ENCODE peak calls at places on chromosome 17, in four cellular contexts. D is fibroblast of pulmonary artery, U is ascending aorta, N is GM20000. I is an unnamed sample.

GRCh38 chr17:62017912-62018311 is 47.2 kb downstream of the MED13 start:
- DNase-seq in D (peak; percentile 20), U (no peak), N (no peak), I (no peak)

GRCh38 chr17:21119945-21120249 is 6.9 kb upstream of the DHRS7B start:
- DNase-seq in D (no peak), U (no peak), N (no peak), I (no peak)

GRCh38 chr17:37828313-37829124 is 83.7 kb upstream of the HNF1B start:
- DNase-seq in D (peak; percentile 13), U (no peak), N (no peak), I (no peak)

GRCh38 chr17:18772471-18772870 is 8.5 kb upstream of the TVP23B start:
- DNase-seq in D (no peak), U (no peak), N (no peak), I (no peak)

GRCh38 chr17:80035937-80036714 is at the start of gene CCDC40:
- DNase-seq in D (peak; percentile 73), U (peak; percentile 90), N (peak; percentile 82), I (peak; percentile 87)

GRCh38 chr17:1961187-1961586 is 63.9 kb downstream of the RTN4RL1 start:
- DNase-seq in D (no peak), U (no peak), N (no peak), I (no peak)

GRCh38 chr17:19342611-19343255 is 19.8 kb downstream of the B9D1 start:
- DNase-seq in D (no peak), U (no peak), N (no peak), I (no peak)

GRCh38 chr17:78412403-78412802 is 34.0 kb downstream of the PGS1 start:
- DNase-seq in D (peak; percentile 36), U (no peak), N (no peak), I (no peak)

GRCh38 chr17:7781467-7781866 is 52.5 kb upstream of the KDM6B start:
- DNase-seq in D (no peak), U (no peak), N (peak; percentile 77), I (peak; percentile 77)

GRCh38 chr17:41322264-41322902 is 6.9 kb upstream of the KRTAP17-1 start:
- DNase-seq in D (peak; percentile 70), U (no peak), N (peak; percentile 54), I (peak; percentile 43)

GRCh38 chr17:27494192-27495091 is 38.2 kb downstream of the KSR1 start:
- DNase-seq in D (peak; percentile 55), U (peak; percentile 91), N (no peak), I (no peak)

GRCh38 chr17:6755281-6755680 is 565 bp upstream of the XAF1 start:
- DNase-seq in D (peak; percentile 74), U (peak; percentile 72), N (no peak), I (no peak)

GRCh38 chr17:15048933-15049539 is 216.1 kb downstream of the PMP22 start:
- DNase-seq in D (no peak), U (no peak), N (no peak), I (no peak)

GRCh38 chr17:71398706-71399620 is 721.9 kb upstream of the SOX9 start:
- DNase-seq in D (peak; percentile 6), U (no peak), N (no peak), I (no peak)

GRCh38 chr17:38547439-38547838 is 58.3 kb downstream of the SRCIN1 start:
- DNase-seq in D (no peak), U (no peak), N (no peak), I (no peak)

GRCh38 chr17:32899240-32900013 is 22.5 kb upstream of the MYO1D start:
- DNase-seq in D (no peak), U (no peak), N (no peak), I (no peak)

GRCh38 chr17:4450710-4451316 is 17.1 kb downstream of the SPNS3 start:
- DNase-seq in D (no peak), U (no peak), N (no peak), I (no peak)

GRCh38 chr17:47663997-47664941 is 14.6 kb downstream of the KPNB1 start:
- DNase-seq in D (peak; percentile 78), U (peak; percentile 73), N (peak; percentile 53), I (peak; percentile 61)

GRCh38 chr17:33871720-33872535 is 383.2 kb upstream of the CCL2 start:
- DNase-seq in D (no peak), U (no peak), N (no peak), I (no peak)

GRCh38 chr17:11705111-11705510 is 106.8 kb downstream of the DNAH9 start:
- DNase-seq in D (no peak), U (no peak), N (no peak), I (no peak)

GRCh38 chr17:78724544-78724943 is 57.5 kb downstream of the CYTH1 start:
- DNase-seq in D (no peak), U (no peak), N (no peak), I (no peak)

GRCh38 chr17:45086865-45087495 is 25.9 kb downstream of the NMT1 start:
- DNase-seq in D (no peak), U (no peak), N (no peak), I (no peak)

GRCh38 chr17:17146791-17147406 is 59.2 kb downstream of the PLD6 start:
- DNase-seq in D (no peak), U (no peak), N (no peak), I (no peak)

GRCh38 chr17:82677353-82677925 is 21.1 kb downstream of the RAB40B start:
- DNase-seq in D (no peak), U (no peak), N (no peak), I (no peak)

GRCh38 chr17:34318474-34318873 is 761 bp upstream of the CCL8 start:
- DNase-seq in D (no peak), U (no peak), N (no peak), I (no peak)

GRCh38 chr17:64653325-64653984 is 8.7 kb downstream of the SMURF2 start:
- DNase-seq in D (peak; percentile 50), U (no peak), N (no peak), I (no peak)

GRCh38 chr17:66755101-66755943 is 79.6 kb upstream of the CACNG5 start:
- DNase-seq in D (no peak), U (no peak), N (no peak), I (no peak)

GRCh38 chr17:64741924-64742670 is 80.0 kb upstream of the SMURF2 start:
- DNase-seq in D (peak; percentile 77), U (peak; percentile 80), N (no peak), I (no peak)

GRCh38 chr17:35374766-35375344 is 1.4 kb upstream of the SLFN11 start:
- DNase-seq in D (no peak), U (no peak), N (no peak), I (no peak)

GRCh38 chr17:15894913-15895658 is 49.8 kb upstream of the ADORA2B start:
- DNase-seq in D (no peak), U (no peak), N (no peak), I (no peak)

GRCh38 chr17:36183001-36183810 is 6.8 kb upstream of the TBC1D3B start:
- DNase-seq in D (peak; percentile 52), U (no peak), N (peak; percentile 62), I (peak; percentile 59)

GRCh38 chr17:17186551-17187505 is 19.3 kb downstream of the PLD6 start:
- DNase-seq in D (no peak), U (no peak), N (no peak), I (no peak)

GRCh38 chr17:68753985-68754769 is 153.0 kb upstream of the FAM20A start:
- DNase-seq in D (no peak), U (no peak), N (no peak), I (no peak)

GRCh38 chr17:80265205-80266068 is 4.8 kb downstream of the RNF213 start:
- DNase-seq in D (no peak), U (no peak), N (peak; percentile 73), I (peak; percentile 70)

GRCh38 chr17:16939606-16940115 is 32.3 kb downstream of the TNFRSF13B start:
- DNase-seq in D (no peak), U (peak; percentile 48), N (no peak), I (no peak)

GRCh38 chr17:75069783-75070182 is 18.0 kb upstream of the SLC16A5 start:
- DNase-seq in D (no peak), U (no peak), N (no peak), I (no peak)

GRCh38 chr17:57679906-57680695 is 65.0 kb downstream of the CCDC182 start:
- DNase-seq in D (no peak), U (peak; percentile 24), N (no peak), I (no peak)

GRCh38 chr17:19946921-19947320 is 30.7 kb downstream of the AKAP10 start:
- DNase-seq in D (no peak), U (no peak), N (no peak), I (no peak)

GRCh38 chr17:71405101-71405500 is 715.7 kb upstream of the SOX9 start:
- DNase-seq in D (no peak), U (no peak), N (no peak), I (no peak)